ENCODE peak calls at places on chromosomes 2 and 18, in four cellular contexts. R is Ammon's horn; Q is stimulated activated CD4-positive, alpha-beta T cell treated with anti-CD3 and anti-CD28 coated beads, Interleukin-1b, Interleukin-23, amount 100 ng/mL, for 24 hours; C is stimulated activated naive B cell treated with anti-CD40 and anti-IgM and Interleukin-4, amounts not matched to agents 10 μg/mL and 1 μg/mL and 100 μg/mL, for 72 hours. T is an unnamed sample.

GRCh38 chr2:6372317-6372903 is 493.3 kb downstream of the CMPK2 start:
- DNase-seq in R (no peak), Q (no peak), C (no peak), T (no peak)

GRCh38 chr18:55324166-55324565 is 263.8 kb downstream of the TCF4 start:
- DNase-seq in R (no peak), Q (no peak), C (no peak), T (no peak)

GRCh38 chr2:46701152-46701551 is 214.5 kb downstream of the MCFD2 start:
- DNase-seq in R (no peak), Q (no peak), C (no peak), T (no peak)

GRCh38 chr18:61435064-61435652 is 101.9 kb downstream of the CDH20 start:
- DNase-seq in R (peak), Q (no peak), C (no peak), T (peak)

GRCh38 chr2:15040429-15041084 is 408.0 kb downstream of the LRATD1 start:
- DNase-seq in R (no peak), Q (no peak), C (no peak), T (no peak)

GRCh38 chr18:36440614-36441013 is 143.1 kb downstream of the FHOD3 start:
- DNase-seq in R (no peak), Q (no peak), C (no peak), T (no peak)

GRCh38 chr2:165953306-165953654 is 296 bp downstream of the TTC21B start:
- DNase-seq in R (no peak), Q (no peak), C (no peak), T (no peak)

GRCh38 chr2:68908392-68908970 is 37.3 kb upstream of the BMP10 start:
- DNase-seq in R (peak), Q (peak), C (peak), T (peak)

GRCh38 chr2:240024766-240025165 is 376 bp downstream of the NDUFA10 start:
- DNase-seq in R (peak), Q (no peak), C (no peak), T (no peak)

GRCh38 chr2:38598991-38599295 is 3.8 kb downstream of the HNRNPLL start:
- DNase-seq in R (no peak), Q (no peak), C (no peak), T (no peak)

GRCh38 chr2:69933839-69934613 is 19.1 kb downstream of the MXD1 start:
- DNase-seq in R (peak), Q (no peak), C (no peak), T (no peak)

GRCh38 chr2:53445376-53446072 is 322.1 kb upstream of the CHAC2 start:
- DNase-seq in R (peak), Q (no peak), C (no peak), T (no peak)

GRCh38 chr2:25615395-25615794 is 58.0 kb downstream of the DTNB start:
- DNase-seq in R (no peak), Q (no peak), C (no peak), T (no peak)

GRCh38 chr18:58058720-58059119 is 14.7 kb downstream of the NEDD4L start:
- DNase-seq in R (no peak), Q (no peak), C (no peak), T (no peak)

GRCh38 chr18:42310956-42311355 is 355.9 kb downstream of the PIK3C3 start:
- DNase-seq in R (no peak), Q (no peak), C (no peak), T (no peak)

GRCh38 chr2:45578056-45578843 is 32.8 kb downstream of the SRBD1 start:
- DNase-seq in R (no peak), Q (no peak), C (no peak), T (no peak)

GRCh38 chr2:8719528-8719927 is 37.7 kb downstream of the ID2 start:
- DNase-seq in R (no peak), Q (no peak), C (no peak), T (no peak)

GRCh38 chr2:20823917-20824316 is 1.0 kb upstream of the LDAH start:
- DNase-seq in R (no peak), Q (no peak), C (no peak), T (no peak)

GRCh38 chr2:230974096-230974913 is 21.6 kb upstream of the SPATA3 start:
- DNase-seq in R (no peak), Q (no peak), C (peak), T (peak)

GRCh38 chr2:237208373-237209045 is 122.8 kb downstream of the COPS8 start:
- DNase-seq in R (no peak), Q (no peak), C (no peak), T (no peak)

GRCh38 chr2:46383113-46383395 is 85.8 kb downstream of the EPAS1 start:
- DNase-seq in R (no peak), Q (no peak), C (no peak), T (no peak)

GRCh38 chr18:2717407-2717806 is 61.9 kb downstream of the SMCHD1 start:
- DNase-seq in R (peak), Q (no peak), C (no peak), T (no peak)

GRCh38 chr2:1052671-1053270 is 102.1 kb downstream of the SNTG2 start:
- DNase-seq in R (no peak), Q (no peak), C (no peak), T (no peak)

GRCh38 chr2:5592906-5593305 is 99.3 kb upstream of the SOX11 start:
- DNase-seq in R (no peak), Q (no peak), C (no peak), T (no peak)

GRCh38 chr2:10373931-10374330 is 71.2 kb downstream of the HPCAL1 start:
- DNase-seq in R (no peak), Q (no peak), C (no peak), T (no peak)

GRCh38 chr2:95348609-95349567 is 51.7 kb downstream of the KCNIP3 start:
- DNase-seq in R (no peak), Q (no peak), C (no peak), T (no peak)

GRCh38 chr2:37721219-37721600 is 49.8 kb upstream of the CDC42EP3 start:
- DNase-seq in R (no peak), Q (no peak), C (no peak), T (no peak)

GRCh38 chr2:240277073-240277806 is 136.8 kb upstream of the OTOS start:
- DNase-seq in R (peak), Q (no peak), C (no peak), T (no peak)

GRCh38 chr2:3461781-3462492 is 57.4 kb downstream of the ADI1 start:
- DNase-seq in R (peak), Q (peak), C (peak), T (peak)

T was measured in germinal center.